ENCODE peak calls at places on chromosomes 11 and 22, in ten cellular contexts. E, J, X, A, M, Q, C, P, S and L are unnamed samples.

GRCh38 chr11:135074397-135074998 is 662.5 kb upstream of the B3GAT1 start:
- DNase-seq in E (peak), J (no peak), X (no peak), A (no peak), M (no peak), Q (no peak), C (no peak), P (no peak), S (no peak), L (no peak)

GRCh38 chr11:65616575-65617001 is 1.0 kb downstream of the PCNX3 start:
- DNase-seq in E (no peak), J (no peak), X (no peak), A (no peak), M (no peak), Q (no peak), C (no peak), P (no peak), S (no peak), L (no peak)

GRCh38 chr22:25747245-25747944 is 5.4 kb downstream of the MYO18B start:
- DNase-seq in E (no peak), J (no peak), X (peak), A (no peak), M (no peak), Q (peak), C (peak), P (peak), S (peak), L (peak)

GRCh38 chr11:118488480-118489109 is 38.7 kb upstream of the TTC36 start:
- DNase-seq in E (peak), J (peak), X (peak), A (peak), M (no peak), Q (peak), C (peak), P (peak), S (peak), L (peak)

GRCh38 chr11:62801071-62801470 is 4.2 kb downstream of the NXF1 start:
- DNase-seq in E (no peak), J (no peak), X (no peak), A (no peak), M (no peak), Q (peak), C (no peak), P (no peak), S (no peak), L (no peak)

GRCh38 chr11:58609723-58610122 is 12.7 kb upstream of the CNTF start:
- DNase-seq in E (no peak), J (no peak), X (no peak), A (no peak), M (no peak), Q (no peak), C (no peak), P (no peak), S (no peak), L (no peak)

GRCh38 chr11:68328374-68329091 is 16.1 kb downstream of the LRP5 start:
- DNase-seq in E (no peak), J (peak), X (peak), A (no peak), M (no peak), Q (no peak), C (no peak), P (peak), S (no peak), L (no peak)

GRCh38 chr11:96154802-96155520 is 188.0 kb downstream of the MAML2 start:
- DNase-seq in E (peak), J (no peak), X (no peak), A (peak), M (no peak), Q (no peak), C (peak), P (peak), S (peak), L (no peak)

GRCh38 chr22:32557424-32557823 is 82.8 kb downstream of the FBXO7 start:
- DNase-seq in E (no peak), J (no peak), X (no peak), A (no peak), M (no peak), Q (no peak), C (no peak), P (peak), S (peak), L (no peak)

GRCh38 chr11:1162498-1163311 is 5.0 kb downstream of the MUC5AC start:
- DNase-seq in E (no peak), J (no peak), X (no peak), A (no peak), M (peak), Q (peak), C (no peak), P (no peak), S (no peak), L (no peak)

GRCh38 chr11:94762208-94762607 is 5.9 kb upstream of the AMOTL1 start:
- DNase-seq in E (peak), J (no peak), X (no peak), A (no peak), M (no peak), Q (no peak), C (no peak), P (no peak), S (peak), L (peak)

GRCh38 chr11:62416596-62416995 is 2.2 kb upstream of the SCGB1A1 start:
- DNase-seq in E (no peak), J (no peak), X (no peak), A (no peak), M (no peak), Q (no peak), C (no peak), P (no peak), S (no peak), L (no peak)

GRCh38 chr11:129894281-129895125 is 875 bp downstream of the NFRKB start:
- DNase-seq in E (peak), J (no peak), X (no peak), A (no peak), M (no peak), Q (no peak), C (no peak), P (peak), S (no peak), L (peak)

GRCh38 chr11:24239016-24239720 is 257.7 kb upstream of the LUZP2 start:
- DNase-seq in E (peak), J (no peak), X (no peak), A (peak), M (no peak), Q (no peak), C (peak), P (no peak), S (no peak), L (peak)

GRCh38 chr11:32429477-32429876 is 5.9 kb downstream of the WT1 start:
- DNase-seq in E (no peak), J (no peak), X (no peak), A (no peak), M (no peak), Q (no peak), C (no peak), P (no peak), S (no peak), L (no peak)

GRCh38 chr11:15692739-15693138 is 578.0 kb downstream of the INSC start:
- DNase-seq in E (no peak), J (no peak), X (no peak), A (no peak), M (no peak), Q (no peak), C (peak), P (peak), S (no peak), L (peak)

GRCh38 chr22:42075277-42075676 is 1.2 kb downstream of the PHETA2 start:
- DNase-seq in E (no peak), J (no peak), X (no peak), A (no peak), M (no peak), Q (peak), C (no peak), P (no peak), S (no peak), L (no peak)

GRCh38 chr22:30015229-30015797 is 65.0 kb upstream of the HORMAD2 start:
- DNase-seq in E (peak), J (no peak), X (no peak), A (peak), M (no peak), Q (no peak), C (no peak), P (no peak), S (no peak), L (no peak)

GRCh38 chr11:36162909-36163434 is 126.3 kb downstream of the COMMD9 start:
- DNase-seq in E (no peak), J (peak), X (no peak), A (no peak), M (no peak), Q (no peak), C (no peak), P (no peak), S (no peak), L (no peak)

GRCh38 chr11:114058026-114058706 is 1.3 kb upstream of the ZBTB16 start:
- DNase-seq in E (no peak), J (peak), X (peak), A (no peak), M (peak), Q (peak), C (no peak), P (no peak), S (no peak), L (no peak)

GRCh38 chr11:45457649-45458048 is 171.5 kb upstream of the SYT13 start:
- DNase-seq in E (no peak), J (no peak), X (no peak), A (peak), M (no peak), Q (no peak), C (peak), P (peak), S (no peak), L (peak)

GRCh38 chr11:70077411-70078094 is 564 bp upstream of the ANO1 start:
- DNase-seq in E (peak), J (no peak), X (no peak), A (no peak), M (peak), Q (no peak), C (no peak), P (no peak), S (no peak), L (no peak)

GRCh38 chr22:32528984-32529982 is 54.7 kb downstream of the FBXO7 start:
- DNase-seq in E (peak), J (peak), X (peak), A (no peak), M (peak), Q (peak), C (peak), P (peak), S (peak), L (peak)

GRCh38 chr11:96033054-96033453 is 109.1 kb upstream of the MTMR2 start:
- DNase-seq in E (peak), J (no peak), X (no peak), A (no peak), M (no peak), Q (no peak), C (no peak), P (no peak), S (no peak), L (no peak)

GRCh38 chr11:127902405-127902804 is 685.0 kb downstream of the ETS1 start:
- DNase-seq in E (no peak), J (no peak), X (no peak), A (no peak), M (no peak), Q (no peak), C (no peak), P (no peak), S (no peak), L (no peak)

GRCh38 chr22:26893034-26893710 is 235.8 kb downstream of the MIAT start:
- DNase-seq in E (no peak), J (no peak), X (no peak), A (no peak), M (no peak), Q (no peak), C (no peak), P (no peak), S (no peak), L (no peak)

GRCh38 chr11:11816511-11817319 is 25.1 kb upstream of the USP47 start:
- DNase-seq in E (no peak), J (no peak), X (no peak), A (no peak), M (no peak), Q (no peak), C (no peak), P (peak), S (no peak), L (no peak)

GRCh38 chr11:70783821-70784220 is 385.5 kb downstream of the CTTN start:
- DNase-seq in E (no peak), J (no peak), X (no peak), A (no peak), M (peak), Q (no peak), C (no peak), P (no peak), S (no peak), L (no peak)

GRCh38 chr22:24338701-24339451 is 68.2 kb downstream of the SPECC1L start:
- DNase-seq in E (no peak), J (no peak), X (no peak), A (no peak), M (no peak), Q (peak), C (peak), P (peak), S (no peak), L (no peak)

GRCh38 chr11:130213979-130214281 is 54.3 kb downstream of the ST14 start:
- DNase-seq in E (no peak), J (no peak), X (peak), A (no peak), M (peak), Q (no peak), C (no peak), P (no peak), S (no peak), L (no peak)

GRCh38 chr11:76209956-76210885 is 3.9 kb upstream of the WNT11 start:
- DNase-seq in E (peak), J (peak), X (peak), A (no peak), M (peak), Q (peak), C (peak), P (peak), S (peak), L (peak)

DNA sequence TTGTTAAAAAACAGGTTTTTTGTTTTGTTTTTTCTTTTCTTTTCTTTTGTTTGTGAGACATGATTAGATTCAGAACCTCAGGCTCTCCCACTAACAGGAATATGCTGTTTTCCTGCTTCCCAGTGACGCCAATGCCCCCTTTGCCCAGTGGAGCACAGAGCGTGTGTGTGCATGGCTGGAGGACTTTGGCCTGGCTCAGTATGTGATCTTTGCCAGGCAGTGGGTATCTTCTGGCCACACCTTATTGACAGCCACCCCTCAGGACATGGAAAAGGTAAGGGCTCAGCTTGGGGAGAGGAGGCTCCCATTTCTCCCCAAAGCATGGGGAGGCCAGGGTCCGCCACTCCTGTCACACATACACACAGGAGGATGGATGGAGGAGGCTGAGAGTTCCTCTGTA is 25.0 kb downstream of the CYB5R2 start:
- DNase-seq in E (no peak), J (no peak), X (no peak), A (no peak), M (no peak), Q (no peak), C (no peak), P (no peak), S (no peak), L (no peak)
- H3K27ac ChIP-seq in E (no peak), J (no peak), X (no peak), A (no peak), M (no peak), Q (no peak), C (no peak), P (no peak), S (no peak), L (no peak)

GRCh38 chr22:17751596-17751995 is 22.7 kb downstream of the BID start:
- DNase-seq in E (no peak), J (no peak), X (no peak), A (no peak), M (no peak), Q (no peak), C (no peak), P (no peak), S (no peak), L (no peak)

GRCh38 chr22:17753401-17753989 is 20.8 kb downstream of the BID start:
- DNase-seq in E (peak), J (no peak), X (no peak), A (no peak), M (no peak), Q (no peak), C (peak), P (peak), S (no peak), L (no peak)

GRCh38 chr22:17748555-17749353 is 25.5 kb downstream of the BID start:
- DNase-seq in E (no peak), J (peak), X (no peak), A (no peak), M (no peak), Q (no peak), C (no peak), P (no peak), S (no peak), L (no peak)

GRCh38 chr22:17749605-17750395 is 24.5 kb downstream of the BID start:
- DNase-seq in E (no peak), J (no peak), X (no peak), A (no peak), M (peak), Q (no peak), C (no peak), P (no peak), S (no peak), L (no peak)

GRCh38 chr22:17754233-17754925 is 19.9 kb downstream of the BID start:
- DNase-seq in E (peak), J (no peak), X (no peak), A (no peak), M (no peak), Q (no peak), C (no peak), P (no peak), S (peak), L (no peak)
- TF ChIP-seq CTCF in E (peak), J (peak), X (peak), A (peak), M (peak), Q (no peak), C (peak), P (no peak), S (no peak), L (no peak)

GRCh38 chr22:45242778-45243191 is 2.1 kb upstream of the KIAA0930 start:
- DNase-seq in E (peak), J (no peak), X (peak), A (no peak), M (no peak), Q (no peak), C (no peak), P (no peak), S (peak), L (no peak)
- H3K27ac ChIP-seq in E (peak), J (no peak), X (peak), A (no peak), M (no peak), Q (no peak), C (no peak), P (no peak), S (peak), L (peak)

GRCh38 chr11:108571001-108571400 is 22.6 kb downstream of the EXPH5 start:
- DNase-seq in E (peak), J (no peak), X (no peak), A (peak), M (no peak), Q (no peak), C (no peak), P (peak), S (no peak), L (peak)
- TF ChIP-seq CTCF in E (no peak), J (no peak), X (no peak), A (no peak), M (no peak), Q (no peak), C (no peak), P (no peak), S (no peak), L (no peak)

GRCh38 chr11:26843539-26843938 is 121.7 kb upstream of the SLC5A12 start:
- DNase-seq in E (no peak), J (no peak), X (no peak), A (no peak), M (no peak), Q (no peak), C (no peak), P (no peak), S (no peak), L (no peak)

GRCh38 chr11:26842458-26842841 is 120.6 kb upstream of the SLC5A12 start:
- DNase-seq in E (no peak), J (no peak), X (no peak), A (no peak), M (no peak), Q (no peak), C (no peak), P (no peak), S (no peak), L (no peak)

GRCh38 chr11:26839911-26840705 is 118.2 kb upstream of the SLC5A12 start:
- DNase-seq in E (no peak), J (no peak), X (no peak), A (no peak), M (no peak), Q (no peak), C (no peak), P (no peak), S (no peak), L (no peak)

GRCh38 chr11:26842883-26843282 is 121.0 kb upstream of the SLC5A12 start:
- DNase-seq in E (no peak), J (no peak), X (no peak), A (no peak), M (no peak), Q (no peak), C (no peak), P (no peak), S (no peak), L (no peak)

GRCh38 chr11:26841818-26842457 is 120.1 kb upstream of the SLC5A12 start:
- DNase-seq in E (no peak), J (no peak), X (no peak), A (peak), M (no peak), Q (no peak), C (peak), P (peak), S (no peak), L (no peak)
- H3K27ac ChIP-seq in E (no peak), J (peak), X (no peak), A (no peak), M (peak), Q (peak), C (peak), P (no peak), S (no peak), L (peak)

GRCh38 chr11:79055866-79056632 is 384.8 kb downstream of the TENM4 start:
- DNase-seq in E (no peak), J (no peak), X (no peak), A (no peak), M (no peak), Q (no peak), C (peak), P (no peak), S (no peak), L (no peak)
- TF ChIP-seq CTCF in E (peak), J (no peak), X (no peak), A (peak), M (no peak), Q (no peak), C (peak), P (no peak), S (no peak), L (no peak)

GRCh38 chr11:86377972-86378371 is 3.3 kb downstream of the CCDC81 start:
- DNase-seq in E (peak), J (no peak), X (no peak), A (no peak), M (no peak), Q (no peak), C (no peak), P (no peak), S (no peak), L (no peak)
- H3K27ac ChIP-seq in E (no peak), J (no peak), X (no peak), A (no peak), M (no peak), Q (no peak), C (no peak), P (no peak), S (no peak), L (no peak)